ENCODE peak calls at places on chromosomes 5 and 9, in eight cellular contexts. Z is OCI-LY7; F is activated CD4-positive, alpha-beta T cell treated with anti-CD3 and anti-CD28 coated beads for 48 hours; U is NCI-H1417 treated with DMSO at 0.1 percent for 48 hours; N is PC-3; C is NAMALWA; R is T1000; P is T-helper 9 cell. H is an unnamed sample.
A peak's percentile ranks its signal among the peaks of the same experiment; 100 is the strongest.

GRCh38 chr9:108259917-108260675 is 595.7 kb downstream of the ACTL7B start:
- DNase-seq in U (no peak), F (no peak), R (no peak), P (no peak), N (no peak), C (no peak), Z (no peak), H (no peak)

GRCh38 chr5:36728697-36729543 is 122.5 kb downstream of the SLC1A3 start:
- DNase-seq in U (peak; percentile 28), Z (peak; percentile 73), R (no peak), F (no peak), C (peak; percentile 91), P (no peak), N (peak; percentile 86), H (no peak)

GRCh38 chr5:124941051-124942049 is 194.9 kb upstream of the ZNF608 start:
- DNase-seq in N (no peak), U (no peak), C (no peak), Z (no peak), F (no peak), R (no peak), P (no peak), H (no peak)

GRCh38 chr5:55415071-55415470 is 107.3 kb downstream of the MTREX start:
- DNase-seq in Z (no peak), U (no peak), F (no peak), P (no peak), C (no peak), R (no peak), N (peak; percentile 26), H (no peak)

GRCh38 chr5:14663734-14664269 is 716 bp upstream of the OTULIN start:
- DNase-seq in F (peak; percentile 26), Z (peak; percentile 38), U (no peak), C (no peak), R (no peak), N (no peak), P (no peak), H (no peak)

GRCh38 chr5:55463613-55464012 is 71.2 kb downstream of the PLPP1 start:
- DNase-seq in N (no peak), R (no peak), P (no peak), F (no peak), Z (no peak), C (no peak), U (no peak), H (no peak)

GRCh38 chr5:79962580-79963222 is 28.4 kb downstream of the MTX3 start:
- DNase-seq in Z (no peak), R (peak; percentile 16), P (no peak), F (peak; percentile 79), N (peak; percentile 53), U (no peak), C (no peak), H (no peak)

GRCh38 chr5:6448622-6449464 is at the start of gene UBE2QL1:
- DNase-seq in N (peak; percentile 66), P (no peak), U (no peak), Z (no peak), C (no peak), R (no peak), F (peak; percentile 40), H (no peak)

GRCh38 chr5:93621340-93621872 is 38.4 kb downstream of the NR2F1 start:
- DNase-seq in U (no peak), R (peak; percentile 78), F (peak; percentile 16), C (no peak), P (no peak), N (peak; percentile 50), Z (no peak), H (no peak)

GRCh38 chr9:93678199-93679019 is 102.0 kb downstream of the PHF2 start:
- DNase-seq in R (no peak), U (no peak), C (no peak), N (no peak), F (no peak), Z (no peak), P (no peak), H (no peak)

GRCh38 chr5:3220638-3221288 is 374.9 kb upstream of the IRX1 start:
- DNase-seq in Z (no peak), U (no peak), N (no peak), F (no peak), C (no peak), P (no peak), R (no peak), H (no peak)

GRCh38 chr9:93821307-93821703 is 133.8 kb downstream of the BARX1 start:
- DNase-seq in N (no peak), C (no peak), P (no peak), U (no peak), R (no peak), Z (no peak), F (no peak), H (no peak)

GRCh38 chr9:90855208-90856000 is 53.8 kb downstream of the SYK start:
- DNase-seq in C (no peak), P (no peak), U (no peak), N (no peak), F (no peak), Z (no peak), R (no peak), H (no peak)

GRCh38 chr9:32928145-32928763 is 73.2 kb downstream of the APTX start:
- DNase-seq in R (no peak), F (no peak), U (no peak), C (no peak), P (no peak), Z (no peak), N (peak; percentile 68), H (no peak)

GRCh38 chr5:142150431-142150830 is 41.9 kb downstream of the NDFIP1 start:
- DNase-seq in Z (no peak), F (no peak), R (no peak), U (no peak), P (no peak), N (no peak), C (no peak), H (no peak)

GRCh38 chr9:131228096-131228495 is 48.2 kb downstream of the FAM78A start:
- DNase-seq in R (no peak), P (no peak), Z (no peak), N (no peak), F (no peak), C (no peak), U (no peak), H (no peak)

GRCh38 chr9:31587176-31587575 is 797.3 kb upstream of the ACO1 start:
- DNase-seq in Z (no peak), U (no peak), P (no peak), N (no peak), R (no peak), F (no peak), C (no peak), H (no peak)

GRCh38 chr9:69195681-69196080 is 21.6 kb downstream of the TJP2 start:
- DNase-seq in N (no peak), P (no peak), R (no peak), F (no peak), U (no peak), Z (no peak), C (no peak), H (no peak)

GRCh38 chr9:99430301-99430700 is 208.2 kb downstream of the SEC61B start:
- DNase-seq in F (no peak), C (no peak), U (no peak), N (no peak), R (peak; percentile 27), Z (no peak), P (no peak), H (no peak)

GRCh38 chr5:178310130-178310865 is 77.7 kb upstream of the PHYKPL start:
- DNase-seq in R (no peak), P (no peak), U (no peak), N (no peak), Z (no peak), F (no peak), C (no peak), H (no peak)

GRCh38 chr5:93673555-93673954 is 67.8 kb downstream of the POU5F2 start:
- DNase-seq in F (no peak), Z (no peak), P (no peak), R (no peak), U (no peak), N (no peak), C (no peak), H (no peak)

GRCh38 chr5:7597058-7597457 is 201.1 kb downstream of the ADCY2 start:
- DNase-seq in N (peak; percentile 52), R (no peak), F (no peak), C (no peak), U (no peak), P (no peak), Z (no peak), H (no peak)

GRCh38 chr5:59130441-59130840 is 547.6 kb downstream of the RAB3C start:
- DNase-seq in F (no peak), Z (no peak), N (no peak), R (no peak), P (no peak), C (no peak), U (no peak), H (no peak)

GRCh38 chr5:134328619-134329018 is 38.4 kb downstream of the CDKL3 start:
- DNase-seq in Z (no peak), R (no peak), U (no peak), P (no peak), C (no peak), N (no peak), F (no peak), H (no peak)

GRCh38 chr5:132487095-132487428 is 3.5 kb downstream of the IRF1 start:
- DNase-seq in N (no peak), C (no peak), Z (no peak), P (no peak), F (no peak), R (no peak), U (no peak), H (no peak)

GRCh38 chr5:65892801-65893200 is 33.6 kb upstream of the ERBIN start:
- DNase-seq in C (no peak), P (no peak), U (no peak), Z (no peak), F (no peak), R (no peak), N (no peak), H (no peak)

GRCh38 chr5:26578002-26578401 is 460.4 kb downstream of the CDH9 start:
- DNase-seq in U (no peak), P (no peak), R (no peak), Z (no peak), F (no peak), N (no peak), C (no peak), H (no peak)

GRCh38 chr9:137075275-137075775 is 2.0 kb upstream of the UAP1L1 start:
- DNase-seq in F (no peak), R (no peak), Z (no peak), U (no peak), N (no peak), P (no peak), C (no peak), H (no peak)

GRCh38 chr5:163005949-163006348 is 431.4 kb upstream of the CCNG1 start:
- DNase-seq in U (no peak), Z (no peak), N (peak; percentile 72), F (no peak), R (no peak), P (no peak), C (no peak), H (no peak)

GRCh38 chr5:90548069-90548593 is 10.5 kb upstream of the ADGRV1 start:
- DNase-seq in U (peak; percentile 58), C (no peak), P (no peak), N (peak; percentile 98), Z (no peak), F (no peak), R (no peak), H (no peak)

GRCh38 chr5:123844873-123845272 is 332.9 kb downstream of the CSNK1G3 start:
- DNase-seq in Z (no peak), N (no peak), C (no peak), P (no peak), U (no peak), R (no peak), F (no peak), H (no peak)

GRCh38 chr9:128372188-128372641 is 1.0 kb downstream of the URM1 start:
- DNase-seq in U (no peak), Z (peak; percentile 17), C (no peak), P (no peak), F (no peak), N (peak; percentile 21), R (no peak), H (no peak)

GRCh38 chr5:151134228-151134627 is 23.4 kb downstream of the ANXA6 start:
- DNase-seq in R (no peak), U (no peak), Z (peak; percentile 61), F (no peak), P (no peak), N (no peak), C (no peak), H (no peak)

GRCh38 chr9:93672622-93673270 is 96.4 kb downstream of the PHF2 start:
- DNase-seq in Z (no peak), F (peak; percentile 1), P (no peak), N (no peak), R (no peak), U (no peak), C (no peak), H (no peak)